ENCODE peak calls at places on chromosomes 6 and 20, in six cellular contexts. H is keratinocyte, S is body of pancreas, U is neural progenitor cell, N is breast epithelium, D is A549. L is an unnamed sample.
A peak's percentile ranks its signal among the peaks of the same experiment; 100 is the strongest.

GRCh38 chr20:44370639-44371218 is 15.2 kb downstream of the HNF4A start:
- DNase-seq in H (no peak), S (peak; percentile 62), U (no peak), N (no peak), D (peak; percentile 90), L (no peak)

GRCh38 chr6:13696226-13696625 is 15.4 kb downstream of the RANBP9 start:
- DNase-seq in H (no peak), S (no peak), U (no peak), N (no peak), D (no peak), L (no peak)

GRCh38 chr6:24963887-24964570 is 28.3 kb upstream of the RIPOR2 start:
- DNase-seq in H (no peak), S (no peak), U (no peak), N (no peak), D (no peak), L (no peak)

GRCh38 chr20:25984933-25985332 is 288.3 kb upstream of the ZNF337 start:
- DNase-seq in H (no peak), S (peak; percentile 49), U (no peak), N (no peak), D (no peak), L (peak; percentile 20)

GRCh38 chr6:152391179-152391880 is 245.8 kb downstream of the SYNE1 start:
- DNase-seq in H (no peak), S (no peak), U (no peak), N (no peak), D (no peak), L (no peak)

GRCh38 chr6:15990179-15990578 is 138.7 kb upstream of the MYLIP start:
- DNase-seq in H (no peak), S (no peak), U (no peak), N (no peak), D (no peak), L (no peak)

GRCh38 chr20:40017765-40018164 is 671.3 kb downstream of the MAFB start:
- DNase-seq in H (no peak), S (no peak), U (no peak), N (no peak), D (no peak), L (no peak)

GRCh38 chr6:105199711-105200110 is 19.9 kb upstream of the POPDC3 start:
- DNase-seq in H (no peak), S (no peak), U (no peak), N (no peak), D (no peak), L (peak; percentile 68)

GRCh38 chr20:25316506-25317190 is 68.8 kb downstream of the PYGB start:
- DNase-seq in H (no peak), S (peak; percentile 2), U (no peak), N (no peak), D (no peak), L (no peak)

GRCh38 chr6:135170238-135170637 is 10.9 kb upstream of the MYB start:
- DNase-seq in H (no peak), S (no peak), U (no peak), N (no peak), D (no peak), L (no peak)

GRCh38 chr20:48689874-48690571 is 137.8 kb downstream of the PREX1 start:
- DNase-seq in H (no peak), S (no peak), U (no peak), N (no peak), D (no peak), L (no peak)

GRCh38 chr6:82862543-82862942 is 203.1 kb downstream of the UBE3D start:
- DNase-seq in H (no peak), S (no peak), U (no peak), N (no peak), D (no peak), L (no peak)

GRCh38 chr6:116564921-116565872 is 6.1 kb upstream of the RWDD1 start:
- DNase-seq in H (no peak), S (peak; percentile 25), U (no peak), N (no peak), D (no peak), L (no peak)

GRCh38 chr6:132007474-132008190 is 56.5 kb upstream of the CCN2 start:
- DNase-seq in H (no peak), S (no peak), U (no peak), N (no peak), D (no peak), L (no peak)

GRCh38 chr6:100440935-100441334 is 23.8 kb downstream of the SIM1 start:
- DNase-seq in H (no peak), S (no peak), U (no peak), N (no peak), D (no peak), L (no peak)

GRCh38 chr20:49630396-49630951 is 62.5 kb upstream of the PTGIS start:
- DNase-seq in H (no peak), S (no peak), U (no peak), N (no peak), D (no peak), L (no peak)

GRCh38 chr20:50095476-50096078 is 17.4 kb downstream of the UBE2V1 start:
- DNase-seq in H (no peak), S (no peak), U (no peak), N (no peak), D (no peak), L (no peak)

GRCh38 chr6:36463686-36464085 is 20.9 kb downstream of the KCTD20 start:
- DNase-seq in H (no peak), S (no peak), U (no peak), N (no peak), D (no peak), L (no peak)

GRCh38 chr6:42025066-42025789 is 25.1 kb upstream of the TAF8 start:
- DNase-seq in H (no peak), S (no peak), U (no peak), N (no peak), D (no peak), L (no peak)

GRCh38 chr6:42026540-42026939 is 23.8 kb upstream of the TAF8 start:
- DNase-seq in H (no peak), S (no peak), U (no peak), N (no peak), D (no peak), L (no peak)

GRCh38 chr6:42022755-42023384 is 27.5 kb upstream of the TAF8 start:
- DNase-seq in H (no peak), S (no peak), U (no peak), N (no peak), D (no peak), L (no peak)

GRCh38 chr6:42028234-42029061 is 21.9 kb upstream of the TAF8 start:
- DNase-seq in H (no peak), S (no peak), U (no peak), N (no peak), D (peak; percentile 62), L (no peak)

DNA sequence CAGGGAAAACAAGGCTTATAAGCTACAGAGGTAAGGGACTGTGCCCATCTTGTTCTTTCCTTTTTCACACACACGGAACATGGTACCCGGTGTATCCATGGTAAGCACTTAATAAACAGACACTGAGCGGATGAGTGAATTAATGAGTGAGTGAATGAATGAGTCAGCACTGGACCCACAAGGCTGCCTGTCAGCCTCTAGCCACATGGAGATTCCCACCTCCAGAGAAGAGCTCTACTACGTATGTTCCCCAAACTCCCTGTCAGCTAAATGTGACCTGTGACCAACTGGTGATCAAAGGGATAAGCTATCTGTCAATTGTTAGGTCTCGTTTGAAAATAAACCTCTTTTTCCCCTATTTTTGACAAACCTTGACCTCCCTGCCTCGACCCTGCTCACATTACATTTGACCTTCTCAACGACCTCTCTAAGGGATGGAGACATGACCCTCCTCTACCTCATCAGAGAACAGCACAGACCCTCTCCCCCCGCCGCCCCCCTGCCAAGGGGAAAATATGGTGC is 24.5 kb upstream of the TAF8 start:
- DNase-seq in H (no peak), S (no peak), U (no peak), N (no peak), D (no peak), L (no peak)
- TF ChIP-seq CTCF in H (no peak), S (no peak), U (no peak), N (no peak), D (no peak), L (no peak)

DNA sequence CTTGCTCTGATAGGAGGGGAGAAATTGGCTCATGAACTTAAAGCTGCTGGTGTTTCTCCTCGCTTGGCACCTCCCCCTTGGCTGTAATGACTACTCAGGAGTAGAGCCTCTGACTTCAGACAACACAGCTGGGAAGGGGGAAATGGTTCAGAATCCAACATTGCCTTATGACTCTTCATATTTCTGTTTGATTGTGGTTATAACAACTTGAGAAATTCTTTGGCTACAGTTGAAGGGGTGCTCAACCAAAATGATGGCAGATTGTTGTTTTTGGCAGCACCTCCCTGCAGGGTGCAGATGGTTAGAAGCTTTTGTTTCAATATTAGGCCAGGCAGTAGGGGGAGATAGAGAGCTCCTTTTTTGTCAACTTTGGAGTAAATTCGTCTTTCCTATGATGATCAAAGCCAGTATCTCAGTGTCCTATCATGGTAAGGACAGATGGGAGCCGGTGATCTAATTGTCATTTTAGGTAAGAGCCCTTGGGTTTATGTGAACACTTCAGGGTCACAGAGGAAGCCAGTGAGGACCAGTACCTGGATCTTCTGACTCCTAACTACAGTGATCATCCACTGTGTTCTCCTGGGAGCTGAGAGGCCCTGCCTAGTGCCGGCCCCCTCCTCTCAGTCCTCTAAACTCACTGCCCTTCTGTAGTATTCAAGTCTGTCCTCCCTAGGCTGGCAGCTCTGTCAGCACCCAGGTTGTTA is 39.9 kb downstream of the RPRD1B start:
- DNase-seq in H (no peak), S (peak; percentile 45), U (peak; percentile 64), N (no peak), D (no peak), L (peak; percentile 42)
- H3K4me3 ChIP-seq in H (no peak overlapping the region), S (no peak overlapping the region), U (no peak overlapping the region), N (no peak overlapping the region), D (no peak overlapping the region), L (no peak overlapping the region)

DNA sequence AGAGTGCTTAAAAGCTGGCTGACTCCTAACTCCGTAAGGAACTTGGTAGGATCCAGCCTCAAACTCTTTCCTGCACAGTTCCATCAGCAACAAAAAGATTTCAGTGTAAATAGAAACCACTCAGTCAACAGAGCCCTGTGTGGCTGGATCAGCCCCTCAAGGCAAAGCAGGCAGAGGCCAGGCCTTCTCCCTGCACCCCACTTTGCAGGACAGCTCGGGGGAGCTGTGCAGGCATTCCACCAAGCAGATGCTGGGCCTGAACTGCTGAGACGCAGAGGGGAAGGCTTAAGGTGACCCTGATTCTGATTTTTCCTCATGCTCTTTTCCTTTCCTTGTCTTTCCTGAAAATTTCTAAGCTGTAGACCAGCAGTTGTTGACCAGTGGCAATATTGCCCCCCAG is 91.5 kb downstream of the NFATC2 start:
- DNase-seq in H (no peak), S (no peak), U (no peak), N (no peak), D (no peak), L (no peak)
- H3K4me1 ChIP-seq in H (peaks cover 14% of the 10 kb centered on the region), S (no peaks in the 10 kb centered on the region), U (peaks cover 7% of the 10 kb centered on the region), N (peaks cover 9% of the 10 kb centered on the region), D (peaks cover 47% of the 10 kb centered on the region), L (peaks cover 37% of the 10 kb centered on the region)

GRCh38 chr6:143037470-143037869 is 23.2 kb upstream of the AIG1 start:
- DNase-seq in H (no peak), S (no peak), U (peak; percentile 19), N (no peak), D (no peak), L (no peak)

GRCh38 chr6:143034689-143035334 is 25.9 kb upstream of the AIG1 start:
- DNase-seq in H (no peak), S (peak; percentile 11), U (no peak), N (no peak), D (no peak), L (no peak)

GRCh38 chr6:143040018-143040417 is 20.7 kb upstream of the AIG1 start:
- DNase-seq in H (no peak), S (no peak), U (no peak), N (no peak), D (no peak), L (no peak)

GRCh38 chr6:143039548-143039947 is 21.1 kb upstream of the AIG1 start:
- DNase-seq in H (no peak), S (no peak), U (no peak), N (no peak), D (no peak), L (no peak)

GRCh38 chr6:143038845-143039244 is 21.8 kb upstream of the AIG1 start:
- DNase-seq in H (no peak), S (no peak), U (no peak), N (no peak), D (no peak), L (no peak)
- TF ChIP-seq CTCF in H (no peak), S (no peak), U (no peak), N (no peak), D (no peak), L (no peak)

L was measured in gastrocnemius medialis.